ENCODE peak calls at places on chromosomes 2 and 18, in six cellular contexts. One of them, this sample, is unnamed.

GRCh38 chr2:168034586-168034985 is 212.8 kb downstream of the STK39 start:
- DNase-seq in mammary epithelial cell: no peak
- DNase-seq in T-helper 1 cell: no peak
- DNase-seq in gastrocnemius medialis: no peak
- DNase-seq in GM20000: no peak
- DNase-seq in Daoy: no peak
- DNase-seq in this sample: no peak

GRCh38 chr2:105749583-105750399 is 5.1 kb downstream of the NCK2 start:
- DNase-seq in mammary epithelial cell: no peak
- DNase-seq in gastrocnemius medialis: peak
- DNase-seq in T-helper 1 cell: no peak
- DNase-seq in GM20000: no peak
- DNase-seq in Daoy: peak
- DNase-seq in this sample: no peak

GRCh38 chr2:147588191-147588590 is 256.6 kb upstream of the ACVR2A start:
- DNase-seq in Daoy: no peak
- DNase-seq in T-helper 1 cell: no peak
- DNase-seq in mammary epithelial cell: peak
- DNase-seq in GM20000: no peak
- DNase-seq in gastrocnemius medialis: no peak
- DNase-seq in this sample: no peak

GRCh38 chr18:59268127-59268721 is 5.0 kb downstream of the RAX start:
- DNase-seq in Daoy: no peak
- DNase-seq in GM20000: peak
- DNase-seq in gastrocnemius medialis: no peak
- DNase-seq in T-helper 1 cell: no peak
- DNase-seq in mammary epithelial cell: no peak
- DNase-seq in this sample: no peak

GRCh38 chr2:46967990-46968647 is 52.5 kb upstream of the MCFD2 start:
- DNase-seq in gastrocnemius medialis: peak
- DNase-seq in Daoy: peak
- DNase-seq in T-helper 1 cell: no peak
- DNase-seq in GM20000: no peak
- DNase-seq in mammary epithelial cell: peak
- DNase-seq in this sample: no peak

GRCh38 chr2:64652231-64653173 is 1.2 kb downstream of the SERTAD2 start:
- DNase-seq in gastrocnemius medialis: peak
- DNase-seq in Daoy: peak
- DNase-seq in GM20000: no peak
- DNase-seq in mammary epithelial cell: peak
- DNase-seq in T-helper 1 cell: no peak
- DNase-seq in this sample: peak

GRCh38 chr18:46366211-46366610 is 262.0 kb downstream of the HAUS1 start:
- DNase-seq in mammary epithelial cell: no peak
- DNase-seq in GM20000: no peak
- DNase-seq in Daoy: no peak
- DNase-seq in T-helper 1 cell: no peak
- DNase-seq in gastrocnemius medialis: no peak
- DNase-seq in this sample: no peak

GRCh38 chr2:150007815-150008430 is 420.3 kb upstream of the MMADHC start:
- DNase-seq in gastrocnemius medialis: no peak
- DNase-seq in GM20000: no peak
- DNase-seq in Daoy: no peak
- DNase-seq in mammary epithelial cell: peak
- DNase-seq in T-helper 1 cell: no peak
- DNase-seq in this sample: no peak

GRCh38 chr2:64654063-64654811 is 524 bp upstream of the SERTAD2 start:
- DNase-seq in mammary epithelial cell: peak
- DNase-seq in gastrocnemius medialis: peak
- DNase-seq in GM20000: no peak
- DNase-seq in Daoy: peak
- DNase-seq in T-helper 1 cell: peak
- DNase-seq in this sample: peak

GRCh38 chr2:112542974-112543760 is 902 bp downstream of the POLR1B start:
- DNase-seq in gastrocnemius medialis: no peak
- DNase-seq in GM20000: peak
- DNase-seq in T-helper 1 cell: no peak
- DNase-seq in Daoy: peak
- DNase-seq in mammary epithelial cell: peak
- DNase-seq in this sample: no peak

GRCh38 chr2:106758885-106759559 is 126.9 kb downstream of the ST6GAL2 start:
- DNase-seq in Daoy: no peak
- DNase-seq in T-helper 1 cell: no peak
- DNase-seq in GM20000: no peak
- DNase-seq in mammary epithelial cell: no peak
- DNase-seq in gastrocnemius medialis: no peak
- DNase-seq in this sample: no peak

GRCh38 chr2:63571291-63571690 is 17.0 kb downstream of the WDPCP start:
- DNase-seq in T-helper 1 cell: no peak
- DNase-seq in Daoy: no peak
- DNase-seq in gastrocnemius medialis: no peak
- DNase-seq in mammary epithelial cell: no peak
- DNase-seq in GM20000: no peak
- DNase-seq in this sample: no peak

GRCh38 chr18:75215663-75216062 is 5.1 kb downstream of the TSHZ1 start:
- DNase-seq in GM20000: no peak
- DNase-seq in T-helper 1 cell: no peak
- DNase-seq in gastrocnemius medialis: no peak
- DNase-seq in mammary epithelial cell: no peak
- DNase-seq in Daoy: no peak
- DNase-seq in this sample: no peak

GRCh38 chr2:39179974-39180960 is 59.4 kb upstream of the SOS1 start:
- DNase-seq in Daoy: no peak
- DNase-seq in gastrocnemius medialis: no peak
- DNase-seq in T-helper 1 cell: no peak
- DNase-seq in GM20000: no peak
- DNase-seq in mammary epithelial cell: no peak
- DNase-seq in this sample: no peak

GRCh38 chr18:939167-939566 is 34.5 kb downstream of the ADCYAP1 start:
- DNase-seq in GM20000: no peak
- DNase-seq in Daoy: peak
- DNase-seq in gastrocnemius medialis: no peak
- DNase-seq in T-helper 1 cell: no peak
- DNase-seq in mammary epithelial cell: peak
- DNase-seq in this sample: no peak

GRCh38 chr2:168380500-168380899 is 75.6 kb upstream of the CERS6 start:
- DNase-seq in Daoy: no peak
- DNase-seq in gastrocnemius medialis: no peak
- DNase-seq in T-helper 1 cell: no peak
- DNase-seq in GM20000: no peak
- DNase-seq in mammary epithelial cell: no peak
- DNase-seq in this sample: no peak

GRCh38 chr2:54497738-54498680 is 41.9 kb downstream of the SPTBN1 start:
- DNase-seq in GM20000: no peak
- DNase-seq in T-helper 1 cell: no peak
- DNase-seq in Daoy: peak
- DNase-seq in gastrocnemius medialis: peak
- DNase-seq in mammary epithelial cell: no peak
- DNase-seq in this sample: peak

GRCh38 chr2:72013726-72014125 is 133.9 kb downstream of the CYP26B1 start:
- DNase-seq in gastrocnemius medialis: no peak
- DNase-seq in T-helper 1 cell: no peak
- DNase-seq in mammary epithelial cell: no peak
- DNase-seq in GM20000: no peak
- DNase-seq in Daoy: no peak
- DNase-seq in this sample: no peak